ENCODE peak calls at places on chromosomes 2 and 18, in five cellular contexts. A is T-helper 1 cell, S is activated gamma-delta T cell treated with Interleukin-2 at 50 U/mL for 16 hours, C is NCI-H1048, W is T-helper 17 cell. J is an unnamed sample.

GRCh38 chr2:158357699-158358098 is 98.9 kb downstream of the CCDC148 start:
- DNase-seq in A (no peak), S (no peak), C (no peak), W (no peak), J (no peak)

GRCh38 chr2:46711156-46711555 is 204.4 kb downstream of the MCFD2 start:
- DNase-seq in A (no peak), S (no peak), C (no peak), W (no peak), J (no peak)

GRCh38 chr18:78607784-78608183 is 371.8 kb upstream of the SALL3 start:
- DNase-seq in A (no peak), S (no peak), C (no peak), W (no peak), J (no peak)

GRCh38 chr2:70833246-70833645 is 2.4 kb downstream of the CD207 start:
- DNase-seq in A (no peak), S (no peak), C (no peak), W (no peak), J (no peak)

GRCh38 chr2:240956161-240956934 is 42.1 kb upstream of the SNED1 start:
- DNase-seq in A (no peak), S (no peak), C (no peak), W (no peak), J (no peak)

GRCh38 chr2:45119855-45120254 is 110.6 kb upstream of the SIX2 start:
- DNase-seq in A (no peak), S (no peak), C (no peak), W (no peak), J (no peak)

GRCh38 chr2:191626497-191627151 is 51.3 kb upstream of the NABP1 start:
- DNase-seq in A (no peak), S (no peak), C (no peak), W (no peak), J (no peak)

GRCh38 chr2:207416936-207417718 is 112.6 kb upstream of the CREB1 start:
- DNase-seq in A (no peak), S (no peak), C (no peak), W (no peak), J (no peak)

GRCh38 chr2:235468978-235469694 is 24.7 kb upstream of the AGAP1 start:
- DNase-seq in A (no peak), S (no peak), C (no peak), W (no peak), J (no peak)

GRCh38 chr18:9418047-9418690 is 57.1 kb upstream of the RALBP1 start:
- DNase-seq in A (no peak), S (no peak), C (no peak), W (no peak), J (no peak)

GRCh38 chr2:72146357-72147302 is 1.0 kb downstream of the CYP26B1 start:
- DNase-seq in A (no peak), S (no peak), C (no peak), W (no peak), J (no peak)

GRCh38 chr2:219688560-219689445 is 61.4 kb downstream of the SLC4A3 start:
- DNase-seq in A (no peak), S (no peak), C (no peak), W (no peak), J (no peak)

GRCh38 chr18:71529708-71530303 is 1014.3 kb downstream of the CBLN2 start:
- DNase-seq in A (no peak), S (no peak), C (no peak), W (no peak), J (no peak)

GRCh38 chr2:23283653-23284052 is 101.3 kb upstream of the KLHL29 start:
- DNase-seq in A (no peak), S (no peak), C (no peak), W (no peak), J (no peak)

GRCh38 chr2:60948926-60949579 is 67.7 kb downstream of the REL start:
- DNase-seq in A (no peak), S (no peak), C (no peak), W (no peak), J (no peak)

GRCh38 chr2:96427917-96428316 is 77.2 kb downstream of the NEURL3 start:
- DNase-seq in A (no peak), S (no peak), C (no peak), W (no peak), J (no peak)

GRCh38 chr2:172833898-172834297 is 98.3 kb downstream of the RAPGEF4 start:
- DNase-seq in A (no peak), S (no peak), C (no peak), W (no peak), J (no peak)

GRCh38 chr18:58183226-58183625 is 139.2 kb downstream of the NEDD4L start:
- DNase-seq in A (no peak), S (no peak), C (no peak), W (no peak), J (no peak)

J was measured in DMS 273 treated with DMSO at 0.1 percent for 48 hours.